ENCODE peak calls at places on chromosomes 12 and 14, in nine cellular contexts. J is NCI-H1105; H is SIG-M5; G is RWPE1; K is left ventricle myocardium inferior; F is stimulated activated CD4-positive, alpha-beta T cell treated with anti-CD3 and anti-CD28 coated beads, Interleukin-2, amount 100 ng/mL, for 48 hours; I is activated CD8-positive, alpha-beta T cell treated with anti-CD3 and anti-CD28 coated beads, Interleukin-2, amount 10 ng/mL, durations not matched to agents 7 days and 5 days; M is germinal center; V is anterior cingulate cortex. P is an unnamed sample.

GRCh38 chr12:53244337-53244736 is 12.3 kb upstream of the RARG start:
- DNase-seq in J (no peak), H (no peak), G (no peak), K (no peak), F (no peak), I (no peak), M (no peak), V (no peak), P (no peak)

GRCh38 chr12:102976609-102977280 is 19.3 kb downstream of the ASCL1 start:
- DNase-seq in J (no peak), H (no peak), G (no peak), K (no peak), F (no peak), I (no peak), M (no peak), V (no peak), P (no peak)

GRCh38 chr14:76842414-76842813 is 16.2 kb downstream of the LRRC74A start:
- DNase-seq in J (no peak), H (no peak), G (no peak), K (no peak), F (no peak), I (no peak), M (no peak), V (no peak), P (no peak)

GRCh38 chr12:106123551-106123991 is 15.2 kb downstream of the NUAK1 start:
- DNase-seq in J (no peak), H (no peak), G (no peak), K (peak; percentile 67), F (no peak), I (no peak), M (no peak), V (no peak), P (no peak)

GRCh38 chr14:100293497-100294212 is 12.6 kb downstream of the SLC25A29 start:
- DNase-seq in J (no peak), H (no peak), G (no peak), K (no peak), F (no peak), I (no peak), M (no peak), V (no peak), P (no peak)

GRCh38 chr14:93013368-93013719 is 90.4 kb downstream of the CHGA start:
- DNase-seq in J (no peak), H (no peak), G (no peak), K (no peak), F (no peak), I (no peak), M (no peak), V (no peak), P (no peak)

GRCh38 chr12:104064842-104065441 is 611 bp downstream of the HCFC2 start:
- DNase-seq in J (no peak), H (no peak), G (peak; percentile 20), K (peak; percentile 27), F (no peak), I (no peak), M (no peak), V (no peak), P (no peak)

GRCh38 chr12:23361971-23362370 is 587.5 kb downstream of the SOX5 start:
- DNase-seq in J (no peak), H (no peak), G (no peak), K (no peak), F (no peak), I (no peak), M (no peak), V (no peak), P (no peak)

GRCh38 chr14:28875937-28876910 is 109.6 kb downstream of the FOXG1 start:
- DNase-seq in J (peak; percentile 80), H (no peak), G (no peak), K (no peak), F (no peak), I (no peak), M (no peak), V (no peak), P (no peak)

GRCh38 chr14:55794655-55795583 is 214.9 kb downstream of the KTN1 start:
- DNase-seq in J (no peak), H (no peak), G (peak; percentile 36), K (no peak), F (no peak), I (no peak), M (no peak), V (no peak), P (no peak)

GRCh38 chr14:32251530-32251929 is 48.5 kb upstream of the RNU6-8 start:
- DNase-seq in J (no peak), H (no peak), G (no peak), K (no peak), F (no peak), I (no peak), M (no peak), V (no peak), P (no peak)

GRCh38 chr12:3436496-3437060 is 54.4 kb upstream of the PRMT8 start:
- DNase-seq in J (no peak), H (no peak), G (no peak), K (no peak), F (no peak), I (no peak), M (no peak), V (no peak), P (no peak)

GRCh38 chr12:131239384-131240094 is 285.8 kb downstream of the ADGRD1 start:
- DNase-seq in J (no peak), H (no peak), G (no peak), K (no peak), F (no peak), I (no peak), M (no peak), V (no peak), P (no peak)

GRCh38 chr14:71668186-71668912 is 263.9 kb upstream of the RGS6 start:
- DNase-seq in J (no peak), H (no peak), G (no peak), K (no peak), F (no peak), I (no peak), M (no peak), V (no peak), P (no peak)

GRCh38 chr12:27554421-27555186 is 30.6 kb downstream of the PPFIBP1 start:
- DNase-seq in J (no peak), H (no peak), G (no peak), K (peak; percentile 81), F (no peak), I (no peak), M (no peak), V (peak; percentile 60), P (peak; percentile 81)

GRCh38 chr12:66092559-66093269 is 37.8 kb downstream of the LLPH start:
- DNase-seq in J (no peak), H (no peak), G (no peak), K (no peak), F (no peak), I (no peak), M (no peak), V (no peak), P (no peak)

GRCh38 chr14:99235578-99235977 is 36.4 kb downstream of the BCL11B start:
- DNase-seq in J (no peak), H (no peak), G (no peak), K (no peak), F (no peak), I (no peak), M (no peak), V (no peak), P (no peak)

GRCh38 chr12:10115890-10116289 is 14.1 kb downstream of the CLEC7A start:
- DNase-seq in J (no peak), H (no peak), G (no peak), K (no peak), F (no peak), I (no peak), M (no peak), V (no peak), P (no peak)

GRCh38 chr12:89786177-89786810 is 77.7 kb upstream of the ATP2B1 start:
- DNase-seq in J (no peak), H (no peak), G (no peak), K (no peak), F (no peak), I (no peak), M (no peak), V (no peak), P (no peak)

GRCh38 chr12:7075931-7076330 is 15.4 kb downstream of the C1S start:
- DNase-seq in J (no peak), H (no peak), G (no peak), K (no peak), F (no peak), I (no peak), M (no peak), V (no peak), P (no peak)

GRCh38 chr12:57577981-57578758 is 12.8 kb upstream of the PIP4K2C start:
- DNase-seq in J (no peak), H (no peak), G (no peak), K (no peak), F (no peak), I (no peak), M (no peak), V (no peak), P (no peak)

GRCh38 chr12:32470936-32471335 is 71.6 kb downstream of the FGD4 start:
- DNase-seq in J (no peak), H (no peak), G (no peak), K (no peak), F (no peak), I (no peak), M (no peak), V (no peak), P (no peak)

GRCh38 chr14:54537651-54538050 is 27.9 kb downstream of the CGRRF1 start:
- DNase-seq in J (no peak), H (no peak), G (no peak), K (no peak), F (no peak), I (no peak), M (no peak), V (no peak), P (no peak)

GRCh38 chr12:104909761-104910160 is 48.3 kb downstream of the SLC41A2 start:
- DNase-seq in J (no peak), H (no peak), G (no peak), K (no peak), F (no peak), I (no peak), M (no peak), V (no peak), P (no peak)

GRCh38 chr12:52189376-52190174 is 2.2 kb downstream of the KRT80 start:
- DNase-seq in J (no peak), H (no peak), G (no peak), K (no peak), F (no peak), I (no peak), M (no peak), V (no peak), P (no peak)

GRCh38 chr12:102816816-102817434 is 100.1 kb downstream of the PAH start:
- DNase-seq in J (peak; percentile 31), H (no peak), G (peak; percentile 36), K (no peak), F (no peak), I (no peak), M (peak; percentile 7), V (no peak), P (no peak)

GRCh38 chr12:15035185-15035584 is 62.3 kb downstream of the PDE6H start:
- DNase-seq in J (no peak), H (no peak), G (no peak), K (no peak), F (no peak), I (no peak), M (no peak), V (no peak), P (no peak)

GRCh38 chr12:45435945-45436710 is 220.2 kb downstream of the ANO6 start:
- DNase-seq in J (no peak), H (peak; percentile 46), G (no peak), K (no peak), F (no peak), I (no peak), M (no peak), V (no peak), P (no peak)

GRCh38 chr14:54728700-54729527 is 162.0 kb downstream of the SAMD4A start:
- DNase-seq in J (no peak), H (no peak), G (no peak), K (no peak), F (no peak), I (no peak), M (no peak), V (no peak), P (no peak)

GRCh38 chr14:32400480-32400879 is 71.4 kb downstream of the AKAP6 start:
- DNase-seq in J (no peak), H (no peak), G (no peak), K (no peak), F (no peak), I (no peak), M (no peak), V (no peak), P (no peak)

GRCh38 chr14:76121089-76121748 is 30.5 kb upstream of the GPATCH2L start:
- DNase-seq in J (no peak), H (no peak), G (no peak), K (no peak), F (no peak), I (no peak), M (no peak), V (no peak), P (no peak)

P was measured in right atrium auricular region.